ENCODE peak calls at places on chromosomes 7 and 10, in ten cellular contexts. W is activated effector memory CD4-positive, alpha-beta T cell treated with anti-CD3 and anti-CD28 coated beads, Interleukin-2, amount 50 U/mL, for 16 hours; Q is NCI-H446 treated with DMSO at 0.1 percent for 48 hours; R is AG10803; H is T-helper 9 cell; F is HuH-7.5; N is BE2C; L is stimulated activated CD4-positive, alpha-beta T cell treated with anti-CD3 and anti-CD28 coated beads, Interleukin-15, amount 100 ng/mL, for 24 hours; C is stimulated activated CD8-positive, alpha-beta memory T cell treated with anti-CD3 and anti-CD28 coated beads, Interleukin-7, amount 100 ng/mL, for 24 hours; P is stromal cell of bone marrow. S is an unnamed sample.

GRCh38 chr7:151817981-151818673 is 58.8 kb downstream of the PRKAG2 start:
- DNase-seq in C (no peak), H (no peak), R (no peak), L (no peak), Q (no peak), P (no peak), W (no peak), N (no peak), F (no peak), S (no peak)

GRCh38 chr7:36037121-36037662 is 115.9 kb upstream of the EEPD1 start:
- DNase-seq in F (no peak), R (peak), C (no peak), P (peak), W (no peak), H (no peak), L (no peak), N (peak), Q (peak), S (no peak)

GRCh38 chr10:125016123-125016522 is 74.2 kb downstream of the ZRANB1 start:
- DNase-seq in H (no peak), N (no peak), L (no peak), W (no peak), P (no peak), Q (no peak), R (no peak), F (no peak), C (no peak), S (no peak)

GRCh38 chr10:17023386-17024298 is 106.0 kb downstream of the CUBN start:
- DNase-seq in L (peak), F (no peak), C (peak), N (no peak), H (peak), Q (no peak), P (peak), W (peak), R (peak), S (peak)

GRCh38 chr10:89684604-89685003 is 16.8 kb upstream of the KIF20B start:
- DNase-seq in F (no peak), H (no peak), P (no peak), R (peak), Q (no peak), W (no peak), C (no peak), N (no peak), L (no peak), S (no peak)

GRCh38 chr10:20714518-20714917 is 182.6 kb downstream of the NEBL start:
- DNase-seq in Q (no peak), R (no peak), H (no peak), W (no peak), F (no peak), C (no peak), N (no peak), L (no peak), P (no peak), S (no peak)

GRCh38 chr7:100469227-100470044 is 5.4 kb upstream of the SPACDR start:
- DNase-seq in Q (peak), C (peak), H (peak), N (peak), F (peak), P (no peak), W (peak), R (peak), L (peak), S (peak)

GRCh38 chr7:77565917-77566316 is 28.8 kb downstream of the PTPN12 start:
- DNase-seq in N (no peak), W (no peak), C (no peak), F (no peak), R (peak), H (no peak), P (peak), L (no peak), Q (no peak), S (no peak)

GRCh38 chr7:69365588-69366241 is 232.6 kb upstream of the AUTS2 start:
- DNase-seq in R (peak), H (no peak), N (no peak), W (no peak), Q (no peak), C (no peak), F (no peak), P (peak), L (no peak), S (no peak)

GRCh38 chr7:77351539-77352004 is 64.6 kb downstream of the GSAP start:
- DNase-seq in P (no peak), H (peak), W (peak), F (no peak), N (no peak), Q (no peak), C (peak), R (no peak), L (peak), S (peak)

GRCh38 chr7:127251048-127251451 is 1.7 kb downstream of the GRM8 start:
- DNase-seq in L (peak), Q (no peak), F (no peak), H (no peak), P (no peak), R (no peak), C (no peak), W (no peak), N (no peak), S (no peak)

GRCh38 chr10:11533328-11533781 is 78.1 kb downstream of the USP6NL start:
- DNase-seq in Q (no peak), C (no peak), P (no peak), H (no peak), N (no peak), L (no peak), F (no peak), R (peak), W (no peak), S (no peak)

GRCh38 chr10:22690614-22691431 is 23.6 kb downstream of the PIP4K2A start:
- DNase-seq in F (no peak), R (peak), C (no peak), H (no peak), L (no peak), Q (no peak), P (no peak), W (no peak), N (no peak), S (no peak)

GRCh38 chr10:92384741-92385140 is 93.8 kb downstream of the MARCHF5 start:
- DNase-seq in L (no peak), H (no peak), N (no peak), W (no peak), C (no peak), Q (no peak), F (no peak), P (no peak), R (no peak), S (no peak)

GRCh38 chr10:98258683-98259454 is 9.1 kb downstream of the LOXL4 start:
- DNase-seq in F (no peak), L (no peak), R (no peak), Q (no peak), P (no peak), W (peak), C (no peak), N (no peak), H (no peak), S (no peak)

GRCh38 chr10:110859206-110859946 is 12.4 kb upstream of the PDCD4 start:
- DNase-seq in F (no peak), Q (no peak), P (no peak), W (no peak), L (no peak), H (no peak), R (no peak), N (no peak), C (no peak), S (no peak)

GRCh38 chr10:97974526-97975525 is 55.6 kb downstream of the CRTAC1 start:
- DNase-seq in N (no peak), R (no peak), C (no peak), P (no peak), Q (no peak), F (no peak), H (no peak), W (no peak), L (no peak), S (no peak)

GRCh38 chr10:69241575-69241974 is 21.4 kb downstream of the HKDC1 start:
- DNase-seq in W (no peak), Q (no peak), N (no peak), H (no peak), P (peak), F (no peak), R (peak), L (no peak), C (no peak), S (no peak)

GRCh38 chr10:100886946-100887345 is 25.8 kb upstream of the SLF2 start:
- DNase-seq in L (no peak), C (no peak), F (no peak), N (no peak), R (no peak), H (no peak), W (peak), P (no peak), Q (no peak), S (no peak)

GRCh38 chr10:132452216-132452650 is 55.2 kb downstream of the PWWP2B start:
- DNase-seq in Q (no peak), R (no peak), W (peak), C (no peak), H (no peak), P (no peak), F (no peak), N (no peak), L (peak), S (no peak)

GRCh38 chr7:67636363-67637355 is 640.0 kb downstream of the TYW1 start:
- DNase-seq in Q (no peak), N (no peak), F (no peak), H (no peak), P (no peak), C (no peak), L (no peak), R (no peak), W (no peak), S (no peak)

GRCh38 chr7:152522551-152522950 is 86.7 kb upstream of the KMT2C start:
- DNase-seq in P (no peak), R (peak), H (no peak), L (no peak), N (peak), Q (peak), C (no peak), W (no peak), F (no peak), S (no peak)

GRCh38 chr7:142185069-142185468 is 72.8 kb downstream of the PRSS58 start:
- DNase-seq in C (no peak), Q (no peak), P (no peak), W (no peak), R (no peak), L (no peak), F (no peak), N (no peak), H (no peak), S (no peak)

GRCh38 chr7:963236-964078 is 9.0 kb upstream of the ADAP1 start:
- DNase-seq in N (peak), P (no peak), Q (no peak), L (no peak), F (no peak), W (no peak), R (no peak), H (no peak), C (no peak), S (no peak)

GRCh38 chr10:71438761-71439160 is 42.0 kb downstream of the CDH23 start:
- DNase-seq in C (no peak), R (no peak), W (no peak), Q (no peak), H (no peak), N (no peak), F (no peak), L (no peak), P (no peak), S (no peak)

GRCh38 chr7:28062197-28062988 is 118.2 kb downstream of the JAZF1 start:
- DNase-seq in R (peak), P (no peak), W (peak), N (peak), C (peak), Q (peak), F (peak), H (peak), L (peak), S (peak)

GRCh38 chr7:94933256-94933990 is 26.0 kb downstream of the PPP1R9A start:
- DNase-seq in R (no peak), W (no peak), N (no peak), C (no peak), P (no peak), H (no peak), L (no peak), F (no peak), Q (no peak), S (no peak)

GRCh38 chr7:106779877-106780276 is 85.2 kb upstream of the PIK3CG start:
- DNase-seq in W (no peak), Q (no peak), L (no peak), H (no peak), R (no peak), C (no peak), N (peak), F (peak), P (no peak), S (no peak)

GRCh38 chr7:47901542-47901941 is 46.7 kb downstream of the PKD1L1 start:
- DNase-seq in H (no peak), W (no peak), N (no peak), P (peak), L (no peak), Q (no peak), C (no peak), R (peak), F (no peak), S (no peak)

GRCh38 chr7:45982912-45983719 is 62.0 kb upstream of the IGFBP3 start:
- DNase-seq in F (no peak), C (no peak), H (no peak), L (no peak), Q (peak), N (peak), P (no peak), W (no peak), R (no peak), S (no peak)

GRCh38 chr10:35124540-35124939 is 2.1 kb upstream of the CREM start:
- DNase-seq in R (no peak), W (no peak), C (no peak), L (no peak), N (no peak), H (no peak), F (no peak), Q (no peak), P (no peak), S (no peak)

GRCh38 chr7:47503283-47503682 is 78.6 kb downstream of the TNS3 start:
- DNase-seq in W (no peak), C (no peak), P (peak), F (no peak), R (peak), L (no peak), Q (no peak), H (no peak), N (no peak), S (no peak)

GRCh38 chr10:102982281-102982680 is 64.2 kb downstream of the CNNM2 start:
- DNase-seq in Q (no peak), L (no peak), F (no peak), P (no peak), W (no peak), H (no peak), C (no peak), R (no peak), N (no peak), S (no peak)

GRCh38 chr7:90625562-90625961 is 29.4 kb downstream of the CDK14 start:
- DNase-seq in N (peak), F (no peak), H (no peak), C (no peak), P (no peak), R (peak), Q (peak), L (no peak), W (no peak), S (no peak)

GRCh38 chr7:151057038-151057736 is 510 bp downstream of the CDK5 start:
- DNase-seq in L (no peak), C (no peak), R (no peak), H (no peak), F (peak), Q (no peak), N (no peak), W (no peak), P (no peak), S (no peak)

GRCh38 chr7:135834262-135834661 is 85.6 kb upstream of the FAM180A start:
- DNase-seq in P (no peak), F (no peak), L (no peak), W (no peak), R (no peak), N (no peak), C (no peak), Q (no peak), H (no peak), S (no peak)

GRCh38 chr7:151714201-151714600 is 162.7 kb downstream of the PRKAG2 start:
- DNase-seq in P (no peak), N (no peak), L (no peak), W (no peak), F (no peak), H (no peak), C (no peak), R (no peak), Q (no peak), S (no peak)

GRCh38 chr7:105257338-105257737 is 131.4 kb downstream of the SRPK2 start:
- DNase-seq in F (no peak), P (no peak), R (no peak), C (no peak), L (no peak), H (no peak), Q (no peak), W (no peak), N (no peak), S (no peak)

GRCh38 chr7:106257752-106258151 is 27.0 kb downstream of the NAMPT start:
- DNase-seq in H (no peak), L (no peak), C (no peak), P (no peak), W (no peak), F (no peak), R (no peak), N (no peak), Q (no peak), S (no peak)